ENCODE peak calls at places on chromosomes 12 and 14, in six cellular contexts. One of them, this sample, is unnamed.

GRCh38 chr12:5511644-5512584 is 80.0 kb downstream of the NTF3 start:
- DNase-seq in AG09309: no peak
- DNase-seq in cardiac muscle cell: peak
- DNase-seq in heart left ventricle: no peak
- DNase-seq in fibroblast of lung: peak
- DNase-seq in right atrium auricular region: peak
- DNase-seq in this sample: peak

GRCh38 chr14:29321646-29322045 is 555.1 kb downstream of the FOXG1 start:
- DNase-seq in right atrium auricular region: no peak
- DNase-seq in fibroblast of lung: peak
- DNase-seq in AG09309: peak
- DNase-seq in cardiac muscle cell: peak
- DNase-seq in heart left ventricle: no peak
- DNase-seq in this sample: no peak

GRCh38 chr14:85529803-85530574 is at the start of gene FLRT2:
- DNase-seq in cardiac muscle cell: peak
- DNase-seq in heart left ventricle: peak
- DNase-seq in right atrium auricular region: peak
- DNase-seq in AG09309: no peak
- DNase-seq in fibroblast of lung: peak
- DNase-seq in this sample: peak

GRCh38 chr12:1776139-1776975 is 44.0 kb upstream of the LRTM2 start:
- DNase-seq in right atrium auricular region: no peak
- DNase-seq in cardiac muscle cell: peak
- DNase-seq in AG09309: peak
- DNase-seq in fibroblast of lung: peak
- DNase-seq in heart left ventricle: no peak
- DNase-seq in this sample: no peak

GRCh38 chr14:81211844-81212243 is 8.9 kb downstream of the GTF2A1 start:
- DNase-seq in right atrium auricular region: no peak
- DNase-seq in AG09309: no peak
- DNase-seq in heart left ventricle: no peak
- DNase-seq in fibroblast of lung: peak
- DNase-seq in cardiac muscle cell: peak
- DNase-seq in this sample: no peak

GRCh38 chr12:67456281-67456918 is 187.2 kb downstream of the CAND1 start:
- DNase-seq in AG09309: peak
- DNase-seq in cardiac muscle cell: peak
- DNase-seq in right atrium auricular region: no peak
- DNase-seq in heart left ventricle: no peak
- DNase-seq in fibroblast of lung: peak
- DNase-seq in this sample: peak

GRCh38 chr12:59650594-59651229 is 54.9 kb downstream of the SLC16A7 start:
- DNase-seq in fibroblast of lung: peak
- DNase-seq in heart left ventricle: no peak
- DNase-seq in right atrium auricular region: no peak
- DNase-seq in AG09309: no peak
- DNase-seq in cardiac muscle cell: peak
- DNase-seq in this sample: no peak

GRCh38 chr12:62800707-62801400 is 134.1 kb downstream of the PPM1H start:
- DNase-seq in cardiac muscle cell: no peak
- DNase-seq in AG09309: no peak
- DNase-seq in right atrium auricular region: no peak
- DNase-seq in heart left ventricle: no peak
- DNase-seq in fibroblast of lung: no peak
- DNase-seq in this sample: no peak

GRCh38 chr12:132904718-132905328 is 17.4 kb upstream of the CHFR start:
- DNase-seq in right atrium auricular region: peak
- DNase-seq in cardiac muscle cell: peak
- DNase-seq in heart left ventricle: peak
- DNase-seq in AG09309: no peak
- DNase-seq in fibroblast of lung: peak
- DNase-seq in this sample: peak

GRCh38 chr12:49309361-49309760 is 13.7 kb upstream of the TROAP start:
- DNase-seq in heart left ventricle: no peak
- DNase-seq in fibroblast of lung: no peak
- DNase-seq in AG09309: no peak
- DNase-seq in cardiac muscle cell: no peak
- DNase-seq in right atrium auricular region: no peak
- DNase-seq in this sample: no peak

GRCh38 chr12:19200261-19200660 is 70.7 kb downstream of the PLEKHA5 start:
- DNase-seq in AG09309: no peak
- DNase-seq in fibroblast of lung: peak
- DNase-seq in right atrium auricular region: no peak
- DNase-seq in cardiac muscle cell: no peak
- DNase-seq in heart left ventricle: no peak
- DNase-seq in this sample: no peak

GRCh38 chr12:106342397-106343212 is 14.9 kb upstream of the POLR3B start:
- DNase-seq in cardiac muscle cell: peak
- DNase-seq in fibroblast of lung: peak
- DNase-seq in AG09309: peak
- DNase-seq in right atrium auricular region: peak
- DNase-seq in heart left ventricle: peak
- DNase-seq in this sample: peak

GRCh38 chr12:112486361-112486760 is 67.6 kb downstream of the PTPN11 start:
- DNase-seq in heart left ventricle: no peak
- DNase-seq in AG09309: no peak
- DNase-seq in cardiac muscle cell: no peak
- DNase-seq in right atrium auricular region: no peak
- DNase-seq in fibroblast of lung: no peak
- DNase-seq in this sample: no peak

GRCh38 chr14:71355324-71356201 is 448.3 kb downstream of the PCNX1 start:
- DNase-seq in AG09309: peak
- DNase-seq in cardiac muscle cell: peak
- DNase-seq in fibroblast of lung: peak
- DNase-seq in heart left ventricle: no peak
- DNase-seq in right atrium auricular region: no peak
- DNase-seq in this sample: peak

GRCh38 chr14:39266589-39266870 is 32.8 kb downstream of the MIA2 start:
- DNase-seq in cardiac muscle cell: no peak
- DNase-seq in heart left ventricle: no peak
- DNase-seq in right atrium auricular region: no peak
- DNase-seq in fibroblast of lung: peak
- DNase-seq in AG09309: no peak
- DNase-seq in this sample: peak

GRCh38 chr12:7190268-7191055 is 976 bp downstream of the PEX5 start:
- DNase-seq in heart left ventricle: peak
- DNase-seq in AG09309: no peak
- DNase-seq in right atrium auricular region: no peak
- DNase-seq in cardiac muscle cell: peak
- DNase-seq in fibroblast of lung: peak
- DNase-seq in this sample: peak

GRCh38 chr12:452667-453210 is 7.0 kb upstream of the B4GALNT3 start:
- DNase-seq in heart left ventricle: peak
- DNase-seq in cardiac muscle cell: no peak
- DNase-seq in fibroblast of lung: no peak
- DNase-seq in AG09309: no peak
- DNase-seq in right atrium auricular region: no peak
- DNase-seq in this sample: peak

GRCh38 chr14:75059642-75060041 is 4.2 kb downstream of the ACYP1 start:
- DNase-seq in fibroblast of lung: peak
- DNase-seq in cardiac muscle cell: no peak
- DNase-seq in AG09309: no peak
- DNase-seq in heart left ventricle: no peak
- DNase-seq in right atrium auricular region: no peak
- DNase-seq in this sample: no peak

GRCh38 chr12:51891843-51892242 is 3.9 kb downstream of the ANKRD33 start:
- DNase-seq in right atrium auricular region: no peak
- DNase-seq in AG09309: no peak
- DNase-seq in cardiac muscle cell: no peak
- DNase-seq in heart left ventricle: no peak
- DNase-seq in fibroblast of lung: no peak
- DNase-seq in this sample: no peak

GRCh38 chr14:103317251-103317650 is 16.8 kb upstream of the EIF5 start:
- DNase-seq in cardiac muscle cell: no peak
- DNase-seq in AG09309: no peak
- DNase-seq in right atrium auricular region: no peak
- DNase-seq in fibroblast of lung: no peak
- DNase-seq in heart left ventricle: no peak
- DNase-seq in this sample: no peak

GRCh38 chr12:8742501-8742900 is 44.7 kb downstream of the RIMKLB start:
- DNase-seq in AG09309: peak
- DNase-seq in heart left ventricle: no peak
- DNase-seq in cardiac muscle cell: peak
- DNase-seq in right atrium auricular region: no peak
- DNase-seq in fibroblast of lung: peak
- DNase-seq in this sample: no peak

GRCh38 chr14:81172353-81172752 is 48.4 kb downstream of the GTF2A1 start:
- DNase-seq in AG09309: no peak
- DNase-seq in cardiac muscle cell: no peak
- DNase-seq in heart left ventricle: no peak
- DNase-seq in fibroblast of lung: no peak
- DNase-seq in right atrium auricular region: no peak
- DNase-seq in this sample: no peak

GRCh38 chr12:93191956-93192355 is 185.8 kb upstream of the NUDT4 start:
- DNase-seq in cardiac muscle cell: no peak
- DNase-seq in heart left ventricle: no peak
- DNase-seq in right atrium auricular region: no peak
- DNase-seq in AG09309: peak
- DNase-seq in fibroblast of lung: peak
- DNase-seq in this sample: no peak

GRCh38 chr12:29580971-29581370 is 83.5 kb upstream of the OVCH1 start:
- DNase-seq in heart left ventricle: no peak
- DNase-seq in cardiac muscle cell: no peak
- DNase-seq in AG09309: no peak
- DNase-seq in right atrium auricular region: no peak
- DNase-seq in fibroblast of lung: peak
- DNase-seq in this sample: no peak

GRCh38 chr12:89235189-89235993 is 116.9 kb downstream of the DUSP6 start:
- DNase-seq in fibroblast of lung: no peak
- DNase-seq in AG09309: no peak
- DNase-seq in heart left ventricle: no peak
- DNase-seq in right atrium auricular region: no peak
- DNase-seq in cardiac muscle cell: no peak
- DNase-seq in this sample: no peak

GRCh38 chr14:44961151-44961729 is 507 bp downstream of the KLHL28 start:
- DNase-seq in cardiac muscle cell: peak
- DNase-seq in right atrium auricular region: peak
- DNase-seq in AG09309: no peak
- DNase-seq in heart left ventricle: peak
- DNase-seq in fibroblast of lung: peak
- DNase-seq in this sample: peak

GRCh38 chr14:81382517-81383225 is 17.5 kb downstream of the STON2 start:
- DNase-seq in heart left ventricle: no peak
- DNase-seq in cardiac muscle cell: no peak
- DNase-seq in fibroblast of lung: peak
- DNase-seq in AG09309: no peak
- DNase-seq in right atrium auricular region: no peak
- DNase-seq in this sample: no peak

GRCh38 chr14:65356327-65356836 is 56.1 kb upstream of the FUT8 start:
- DNase-seq in right atrium auricular region: no peak
- DNase-seq in fibroblast of lung: peak
- DNase-seq in heart left ventricle: no peak
- DNase-seq in AG09309: peak
- DNase-seq in cardiac muscle cell: peak
- DNase-seq in this sample: no peak

GRCh38 chr12:117497407-117497806 is 136.0 kb upstream of the NOS1 start:
- DNase-seq in fibroblast of lung: no peak
- DNase-seq in AG09309: no peak
- DNase-seq in right atrium auricular region: no peak
- DNase-seq in cardiac muscle cell: no peak
- DNase-seq in heart left ventricle: no peak
- DNase-seq in this sample: no peak

GRCh38 chr12:84877340-84877739 is 35.3 kb downstream of the SLC6A15 start:
- DNase-seq in AG09309: no peak
- DNase-seq in cardiac muscle cell: no peak
- DNase-seq in fibroblast of lung: no peak
- DNase-seq in right atrium auricular region: no peak
- DNase-seq in heart left ventricle: no peak
- DNase-seq in this sample: no peak

GRCh38 chr12:93950321-93950720 is 198.1 kb upstream of the PLXNC1 start:
- DNase-seq in AG09309: no peak
- DNase-seq in right atrium auricular region: no peak
- DNase-seq in cardiac muscle cell: no peak
- DNase-seq in heart left ventricle: no peak
- DNase-seq in fibroblast of lung: no peak
- DNase-seq in this sample: no peak

GRCh38 chr12:6638305-6638704 is 2.5 kb upstream of the LPAR5 start:
- DNase-seq in AG09309: no peak
- DNase-seq in fibroblast of lung: no peak
- DNase-seq in heart left ventricle: no peak
- DNase-seq in right atrium auricular region: no peak
- DNase-seq in cardiac muscle cell: no peak
- DNase-seq in this sample: no peak

GRCh38 chr14:92501891-92502351 is 11.7 kb upstream of the RIN3 start:
- DNase-seq in cardiac muscle cell: peak
- DNase-seq in AG09309: peak
- DNase-seq in fibroblast of lung: peak
- DNase-seq in heart left ventricle: no peak
- DNase-seq in right atrium auricular region: no peak
- DNase-seq in this sample: no peak

GRCh38 chr12:115492553-115492952 is 784.9 kb downstream of the MED13L start:
- DNase-seq in cardiac muscle cell: no peak
- DNase-seq in right atrium auricular region: no peak
- DNase-seq in fibroblast of lung: no peak
- DNase-seq in heart left ventricle: no peak
- DNase-seq in AG09309: no peak
- DNase-seq in this sample: no peak
- TF ChIP-seq CTCF in cardiac muscle cell: no peak
- TF ChIP-seq CTCF in right atrium auricular region: no peak
- TF ChIP-seq CTCF in fibroblast of lung: no peak
- TF ChIP-seq CTCF in heart left ventricle: no peak
- TF ChIP-seq CTCF in AG09309: no peak
- TF ChIP-seq CTCF in this sample: no peak

GRCh38 chr12:41512531-41512930 is 324.4 kb downstream of the PDZRN4 start:
- DNase-seq in heart left ventricle: no peak
- DNase-seq in AG09309: no peak
- DNase-seq in fibroblast of lung: no peak
- DNase-seq in right atrium auricular region: no peak
- DNase-seq in cardiac muscle cell: peak
- DNase-seq in this sample: no peak
- TF ChIP-seq CTCF in heart left ventricle: no peak
- TF ChIP-seq CTCF in AG09309: no peak
- TF ChIP-seq CTCF in fibroblast of lung: no peak
- TF ChIP-seq CTCF in right atrium auricular region: no peak
- TF ChIP-seq CTCF in cardiac muscle cell: no peak
- TF ChIP-seq CTCF in this sample: no peak

DNA sequence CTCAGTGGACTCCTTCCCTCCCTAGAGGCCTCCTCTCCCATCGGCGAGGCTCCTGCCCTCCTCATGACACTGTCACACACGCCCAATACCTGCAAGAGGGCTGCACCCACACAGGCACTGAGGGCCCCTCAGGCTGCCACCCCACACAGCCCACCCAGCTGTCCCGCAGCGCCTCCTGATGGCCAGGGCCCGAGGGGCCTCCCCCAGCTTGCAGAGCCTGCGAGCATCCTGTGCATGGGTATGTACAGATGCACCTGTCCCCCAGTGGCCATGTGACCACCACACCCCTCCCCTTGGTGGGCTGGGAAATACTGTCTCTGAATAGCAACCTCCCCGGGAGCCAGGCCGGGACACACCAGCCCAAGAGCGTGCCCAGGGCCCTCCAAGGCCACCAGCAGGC is 19.0 kb upstream of the NUDT14 start:
- DNase-seq in cardiac muscle cell: no peak
- DNase-seq in AG09309: no peak
- DNase-seq in right atrium auricular region: no peak
- DNase-seq in fibroblast of lung: no peak
- DNase-seq in heart left ventricle: no peak
- DNase-seq in this sample: no peak
- TF ChIP-seq CTCF in cardiac muscle cell: no peak
- TF ChIP-seq CTCF in AG09309: peak
- TF ChIP-seq CTCF in right atrium auricular region: no peak
- TF ChIP-seq CTCF in fibroblast of lung: no peak
- TF ChIP-seq CTCF in heart left ventricle: peak
- TF ChIP-seq CTCF in this sample: no peak

GRCh38 chr14:34981743-34982420 is 910 bp upstream of the SRP54 start:
- DNase-seq in cardiac muscle cell: peak
- DNase-seq in fibroblast of lung: peak
- DNase-seq in heart left ventricle: no peak
- DNase-seq in AG09309: no peak
- DNase-seq in right atrium auricular region: peak
- DNase-seq in this sample: peak
- TF ChIP-seq CTCF in cardiac muscle cell: peak
- TF ChIP-seq CTCF in fibroblast of lung: peak
- TF ChIP-seq CTCF in heart left ventricle: peak
- TF ChIP-seq CTCF in AG09309: peak
- TF ChIP-seq CTCF in right atrium auricular region: no peak
- TF ChIP-seq CTCF in this sample: no peak